ENCODE peak calls at places on chromosomes 3 and 15, in nine cellular contexts. L is AG04450; R is foreskin keratinocyte; F is spleen; G is body of pancreas; A is occipital lobe; Y is fibroblast of lung; T is activated T-helper 2 cell treated with anti-CD3 and anti-CD28 coated beads, Interferon-gamma antibody, Interleukin-2, Interleukin-4, amounts not matched to agents 10 μg/mL and 5 μg/mL and 100 μg/mL, durations not matched to agents 14 hours and 24 hours and 36 hours; C is AG08395. K is an unnamed sample.

GRCh38 chr3:113254171-113254947 is 43.0 kb downstream of the BOC start:
- DNase-seq in L (no peak), C (no peak), T (no peak), Y (no peak), A (no peak), F (no peak), R (no peak), G (no peak), K (no peak)

GRCh38 chr3:12624056-12624455 is 39.9 kb downstream of the RAF1 start:
- DNase-seq in L (no peak), R (no peak), F (no peak), T (no peak), Y (no peak), G (no peak), C (no peak), A (no peak), K (no peak)

GRCh38 chr3:29525254-29525881 is 244.5 kb downstream of the RBMS3 start:
- DNase-seq in C (peak), F (no peak), Y (peak), R (no peak), L (no peak), T (no peak), G (peak), A (no peak), K (peak)

GRCh38 chr15:68106656-68107055 is 52.5 kb downstream of the PIAS1 start:
- DNase-seq in T (no peak), R (no peak), F (no peak), Y (peak), C (peak), A (no peak), L (no peak), G (no peak), K (no peak)

GRCh38 chr15:74628949-74629348 is 13.3 kb downstream of the CLK3 start:
- DNase-seq in L (no peak), F (no peak), A (no peak), G (no peak), R (no peak), Y (no peak), T (no peak), C (no peak), K (no peak)

GRCh38 chr3:30873667-30874066 is 20.8 kb downstream of the GADL1 start:
- DNase-seq in G (no peak), C (no peak), A (no peak), Y (peak), L (no peak), R (peak), F (no peak), T (no peak), K (no peak)

GRCh38 chr15:50718700-50719125 is 32.1 kb upstream of the TRPM7 start:
- DNase-seq in L (no peak), R (no peak), G (no peak), A (no peak), F (no peak), C (no peak), T (no peak), Y (no peak), K (no peak)

GRCh38 chr3:157175678-157176077 is 15.7 kb upstream of the CCNL1 start:
- DNase-seq in A (no peak), Y (peak), T (no peak), R (no peak), F (peak), C (no peak), L (no peak), G (peak), K (no peak)

GRCh38 chr3:195705081-195705991 is 15.4 kb upstream of the MUC20 start:
- DNase-seq in R (no peak), G (no peak), C (no peak), A (no peak), L (no peak), Y (no peak), T (no peak), F (no peak), K (no peak)